ENCODE peak calls at places on chromosomes 3 and 15, in five cellular contexts. V is pancreas; B is stimulated activated CD4-positive, alpha-beta T cell treated with anti-CD3 and anti-CD28 coated beads, Interleukin-4, amount 100 ng/mL, for 4 hours; M is T-cell; P is AML-193. Z is an unnamed sample.

GRCh38 chr15:39474657-39475056 is 106.2 kb upstream of the THBS1 start:
- DNase-seq in V (no peak), B (no peak), M (no peak), P (no peak), Z (no peak)

GRCh38 chr3:18086078-18086477 is 339.1 kb downstream of the SATB1 start:
- DNase-seq in V (no peak), B (no peak), M (no peak), P (no peak), Z (no peak)

GRCh38 chr15:73851679-73852078 is 21.7 kb upstream of the TBC1D21 start:
- DNase-seq in V (peak), B (peak), M (no peak), P (peak), Z (peak)

GRCh38 chr15:81311834-81312459 is 12.0 kb downstream of the STARD5 start:
- DNase-seq in V (no peak), B (no peak), M (no peak), P (peak), Z (no peak)

GRCh38 chr3:144586382-144586781 is 614.8 kb downstream of the DIPK2A start:
- DNase-seq in V (no peak), B (no peak), M (no peak), P (peak), Z (peak)

GRCh38 chr3:119409844-119410243 is 53.6 kb downstream of the TMEM39A start:
- DNase-seq in V (no peak), B (no peak), M (no peak), P (no peak), Z (no peak)

GRCh38 chr3:77672016-77672415 is 632.1 kb downstream of the ROBO2 start:
- DNase-seq in V (no peak), B (no peak), M (no peak), P (no peak), Z (no peak)

GRCh38 chr15:51132384-51133139 is 37.9 kb upstream of the TNFAIP8L3 start:
- DNase-seq in V (no peak), B (no peak), M (no peak), P (peak), Z (peak)

GRCh38 chr15:51841401-51842040 is 12.1 kb downstream of the TMOD3 start:
- DNase-seq in V (no peak), B (no peak), M (no peak), P (no peak), Z (no peak)

GRCh38 chr3:33779751-33780150 is 18.7 kb upstream of the PDCD6IP start:
- DNase-seq in V (no peak), B (no peak), M (no peak), P (no peak), Z (no peak)

GRCh38 chr3:47884603-47885002 is 81.7 kb downstream of the DHX30 start:
- DNase-seq in V (no peak), B (no peak), M (no peak), P (no peak), Z (no peak)

GRCh38 chr15:75578948-75579908 is at the start of gene PTPN9:
- DNase-seq in V (peak), B (peak), M (peak), P (peak), Z (peak)

GRCh38 chr3:194305356-194306108 is 45.6 kb downstream of the CPN2 start:
- DNase-seq in V (no peak), B (no peak), M (no peak), P (no peak), Z (no peak)

GRCh38 chr3:119643528-119643927 is 16.9 kb downstream of the POPDC2 start:
- DNase-seq in V (no peak), B (no peak), M (no peak), P (no peak), Z (peak)

GRCh38 chr3:170802164-170803151 is 67.5 kb downstream of the RPL22L1 start:
- DNase-seq in V (no peak), B (no peak), M (no peak), P (no peak), Z (peak)

GRCh38 chr15:25764980-25765735 is 98.0 kb downstream of the ATP10A start:
- DNase-seq in V (no peak), B (no peak), M (no peak), P (no peak), Z (no peak)

GRCh38 chr15:69578792-69579587 is 126.4 kb downstream of the RPLP1 start:
- DNase-seq in V (peak), B (no peak), M (no peak), P (no peak), Z (peak)

Z was measured in myocyte.